ENCODE peak calls at places on chromosomes 13 and 19, in seven cellular contexts. One of them, this sample, is unnamed.

GRCh38 chr13:24185591-24186232 is 25.2 kb downstream of the SPATA13 start:
- DNase-seq in GM12878: no peak
- DNase-seq in astrocyte of the hippocampus: peak
- DNase-seq in brain microvascular endothelial cell: no peak
- DNase-seq in SJSA1: no peak
- DNase-seq in ACHN: no peak
- DNase-seq in anterior cingulate cortex: no peak
- DNase-seq in this sample: no peak

GRCh38 chr19:5585461-5586299 is 17.9 kb upstream of the TINCR start:
- DNase-seq in GM12878: no peak
- DNase-seq in astrocyte of the hippocampus: peak
- DNase-seq in brain microvascular endothelial cell: peak
- DNase-seq in SJSA1: no peak
- DNase-seq in ACHN: no peak
- DNase-seq in anterior cingulate cortex: peak
- DNase-seq in this sample: no peak

GRCh38 chr13:49840266-49840665 is 47.8 kb upstream of the KPNA3 start:
- DNase-seq in GM12878: no peak
- DNase-seq in astrocyte of the hippocampus: no peak
- DNase-seq in brain microvascular endothelial cell: no peak
- DNase-seq in SJSA1: peak
- DNase-seq in ACHN: no peak
- DNase-seq in anterior cingulate cortex: no peak
- DNase-seq in this sample: peak

GRCh38 chr19:2254052-2254872 is 2.0 kb downstream of the JSRP1 start:
- DNase-seq in GM12878: no peak
- DNase-seq in astrocyte of the hippocampus: peak
- DNase-seq in brain microvascular endothelial cell: no peak
- DNase-seq in SJSA1: no peak
- DNase-seq in ACHN: no peak
- DNase-seq in anterior cingulate cortex: no peak
- DNase-seq in this sample: no peak

GRCh38 chr19:43784251-43784980 is 3.6 kb upstream of the KCNN4 start:
- DNase-seq in GM12878: no peak
- DNase-seq in astrocyte of the hippocampus: peak
- DNase-seq in brain microvascular endothelial cell: peak
- DNase-seq in SJSA1: peak
- DNase-seq in ACHN: peak
- DNase-seq in anterior cingulate cortex: no peak
- DNase-seq in this sample: no peak

GRCh38 chr19:11678504-11678903 is 60.2 kb downstream of the ZNF823 start:
- DNase-seq in GM12878: no peak
- DNase-seq in astrocyte of the hippocampus: no peak
- DNase-seq in brain microvascular endothelial cell: no peak
- DNase-seq in SJSA1: no peak
- DNase-seq in ACHN: no peak
- DNase-seq in anterior cingulate cortex: no peak
- DNase-seq in this sample: no peak

GRCh38 chr19:4976412-4977298 is 7.7 kb downstream of the KDM4B start:
- DNase-seq in GM12878: no peak
- DNase-seq in astrocyte of the hippocampus: peak
- DNase-seq in brain microvascular endothelial cell: no peak
- DNase-seq in SJSA1: peak
- DNase-seq in ACHN: no peak
- DNase-seq in anterior cingulate cortex: peak
- DNase-seq in this sample: no peak

GRCh38 chr13:19782049-19782726 is 557 bp downstream of the PSPC1 start:
- DNase-seq in GM12878: no peak
- DNase-seq in astrocyte of the hippocampus: peak
- DNase-seq in brain microvascular endothelial cell: peak
- DNase-seq in SJSA1: peak
- DNase-seq in ACHN: peak
- DNase-seq in anterior cingulate cortex: peak
- DNase-seq in this sample: no peak

GRCh38 chr19:16447015-16447384 is 24.8 kb downstream of the EPS15L1 start:
- DNase-seq in GM12878: peak
- DNase-seq in astrocyte of the hippocampus: peak
- DNase-seq in brain microvascular endothelial cell: peak
- DNase-seq in SJSA1: no peak
- DNase-seq in ACHN: peak
- DNase-seq in anterior cingulate cortex: peak
- DNase-seq in this sample: no peak

GRCh38 chr19:49125025-49125731 is 5.8 kb downstream of the PPFIA3 start:
- DNase-seq in GM12878: no peak
- DNase-seq in astrocyte of the hippocampus: no peak
- DNase-seq in brain microvascular endothelial cell: no peak
- DNase-seq in SJSA1: no peak
- DNase-seq in ACHN: no peak
- DNase-seq in anterior cingulate cortex: no peak
- DNase-seq in this sample: no peak

GRCh38 chr13:37598572-37598971 is at the start of gene POSTN:
- DNase-seq in GM12878: no peak
- DNase-seq in astrocyte of the hippocampus: peak
- DNase-seq in brain microvascular endothelial cell: peak
- DNase-seq in SJSA1: no peak
- DNase-seq in ACHN: no peak
- DNase-seq in anterior cingulate cortex: no peak
- DNase-seq in this sample: no peak

GRCh38 chr13:66875264-66875663 is 354.9 kb downstream of the PCDH9 start:
- DNase-seq in GM12878: no peak
- DNase-seq in astrocyte of the hippocampus: no peak
- DNase-seq in brain microvascular endothelial cell: no peak
- DNase-seq in SJSA1: no peak
- DNase-seq in ACHN: no peak
- DNase-seq in anterior cingulate cortex: no peak
- DNase-seq in this sample: no peak

GRCh38 chr13:33497146-33497845 is 211.7 kb upstream of the STARD13 start:
- DNase-seq in GM12878: no peak
- DNase-seq in astrocyte of the hippocampus: peak
- DNase-seq in brain microvascular endothelial cell: no peak
- DNase-seq in SJSA1: no peak
- DNase-seq in ACHN: no peak
- DNase-seq in anterior cingulate cortex: no peak
- DNase-seq in this sample: no peak